ENCODE peak calls at places on chromosomes 1 and 21, in six cellular contexts. R is heart right ventricle, B is transverse colon, Y is brain microvascular endothelial cell, U is GM23338, K is uterus. P is an unnamed sample.
A peak's percentile ranks its signal among the peaks of the same experiment; 100 is the strongest.

GRCh38 chr1:29639741-29640427 is 403.6 kb downstream of the PTPRU start:
- DNase-seq in R (no peak), B (no peak), Y (peak; percentile 48), U (no peak), K (no peak), P (no peak)

GRCh38 chr1:237527761-237528160 is 363.0 kb downstream of the ZP4 start:
- DNase-seq in R (no peak), B (no peak), Y (no peak), U (no peak), K (no peak), P (no peak)

GRCh38 chr21:28229811-28230210 is 762.9 kb downstream of the LTN1 start:
- DNase-seq in R (no peak), B (no peak), Y (no peak), U (no peak), K (no peak), P (no peak)

GRCh38 chr1:160022330-160023310 is 9.2 kb downstream of the PIGM start:
- DNase-seq in R (no peak), B (no peak), Y (no peak), U (no peak), K (no peak), P (no peak)

GRCh38 chr1:119453021-119453420 is 38.1 kb downstream of the HSD3B2 start:
- DNase-seq in R (no peak), B (no peak), Y (peak; percentile 14), U (no peak), K (no peak), P (no peak)

GRCh38 chr1:65175171-65176070 is 27.4 kb downstream of the AK4 start:
- DNase-seq in R (peak; percentile 46), B (no peak), Y (peak; percentile 21), U (peak; percentile 52), K (no peak), P (peak; percentile 23)

GRCh38 chr1:88646852-88647645 is 37.0 kb upstream of the PKN2 start:
- DNase-seq in R (no peak), B (no peak), Y (no peak), U (no peak), K (no peak), P (no peak)

GRCh38 chr1:117657031-117657430 is 51.2 kb downstream of the TENT5C start:
- DNase-seq in R (no peak), B (no peak), Y (peak; percentile 80), U (no peak), K (no peak), P (no peak)

GRCh38 chr1:232172556-232172955 is 457.4 kb downstream of the SIPA1L2 start:
- DNase-seq in R (no peak), B (no peak), Y (no peak), U (no peak), K (no peak), P (no peak)

GRCh38 chr21:31886896-31887595 is 14.2 kb downstream of the HUNK start:
- DNase-seq in R (no peak), B (no peak), Y (no peak), U (no peak), K (no peak), P (no peak)

GRCh38 chr21:31880816-31881215 is 8.0 kb downstream of the HUNK start:
- DNase-seq in R (no peak), B (no peak), Y (no peak), U (no peak), K (no peak), P (no peak)

GRCh38 chr21:31888936-31889371 is 16.1 kb downstream of the HUNK start:
- DNase-seq in R (no peak), B (no peak), Y (no peak), U (peak; percentile 88), K (no peak), P (no peak)

GRCh38 chr21:31887596-31887920 is 14.7 kb downstream of the HUNK start:
- DNase-seq in R (peak; percentile 20), B (no peak), Y (no peak), U (no peak), K (no peak), P (no peak)

GRCh38 chr21:31885146-31885545 is 12.3 kb downstream of the HUNK start:
- DNase-seq in R (no peak), B (no peak), Y (no peak), U (no peak), K (no peak), P (no peak)
- H3K27ac ChIP-seq in R (no peak overlapping the region), B (no peak overlapping the region), Y (no peak overlapping the region), U (no peak overlapping the region), K (no peak overlapping the region), P (no peak overlapping the region)

GRCh38 chr1:55081905-55082296 is 42.6 kb downstream of the PCSK9 start:
- DNase-seq in R (no peak), B (no peak), Y (no peak), U (no peak), K (no peak), P (no peak)

GRCh38 chr1:55079651-55080050 is 40.3 kb downstream of the PCSK9 start:
- DNase-seq in R (no peak), B (no peak), Y (no peak), U (no peak), K (no peak), P (no peak)

GRCh38 chr1:55076356-55076755 is 37.0 kb downstream of the PCSK9 start:
- DNase-seq in R (no peak), B (no peak), Y (no peak), U (no peak), K (no peak), P (no peak)

GRCh38 chr1:55078470-55078869 is 39.1 kb downstream of the PCSK9 start:
- DNase-seq in R (no peak), B (no peak), Y (no peak), U (no peak), K (no peak), P (no peak)

DNA sequence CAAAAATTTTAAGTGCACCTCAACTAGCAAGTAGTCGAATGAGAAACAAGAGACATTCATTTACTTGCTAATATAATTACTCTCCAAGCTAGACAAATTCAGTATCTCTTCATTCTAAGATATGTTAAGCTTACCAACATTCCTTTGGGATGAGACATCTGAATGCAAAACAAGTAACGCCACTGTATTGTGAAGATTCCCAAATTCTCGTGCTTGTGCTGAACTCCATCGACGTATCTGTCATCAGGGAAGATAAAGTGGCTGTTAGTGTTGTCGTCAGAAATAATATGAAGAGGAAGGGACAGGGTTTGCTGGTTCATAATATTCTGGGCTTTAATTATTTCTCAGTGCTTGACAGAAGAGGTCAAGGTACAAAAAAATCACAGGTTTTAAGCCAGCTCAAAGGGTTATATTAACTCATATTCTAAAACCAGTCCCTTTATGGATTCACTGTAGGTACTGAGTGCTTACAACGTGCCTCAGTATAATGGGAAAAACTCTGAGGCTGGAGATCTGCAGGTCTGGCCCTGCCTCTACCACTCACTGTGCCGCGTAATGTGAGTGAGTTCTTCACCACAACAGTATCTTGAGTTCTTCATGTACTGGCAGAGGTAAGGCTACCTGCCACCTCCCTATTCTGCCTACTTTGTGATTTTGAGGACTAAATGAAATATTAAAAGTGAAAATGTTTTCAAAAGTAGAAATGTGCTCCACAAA is 42.0 kb downstream of the PCSK9 start:
- DNase-seq in R (no peak), B (no peak), Y (peak; percentile 80), U (peak; percentile 52), K (no peak), P (no peak)
- H3K27ac ChIP-seq in R (no peak overlapping the region), B (no peak overlapping the region), Y (peak overlapping the region; percentile 51), U (peak overlapping the region; percentile 18), K (peak overlapping the region; percentile 3), P (no peak overlapping the region)

GRCh38 chr1:207031632-207032258 is 811 bp downstream of the C1orf116 start:
- DNase-seq in R (no peak), B (peak; percentile 82), Y (no peak), U (no peak), K (no peak), P (no peak)
- H3K27ac ChIP-seq in R (no peak overlapping the region), B (peak overlapping the region; percentile 88), Y (no peak overlapping the region), U (peak overlapping the region; percentile 62), K (no peak overlapping the region), P (no peak overlapping the region)

GRCh38 chr1:3113741-3114056 is 44.7 kb downstream of the PRDM16 start:
- DNase-seq in R (no peak), B (no peak), Y (no peak), U (no peak), K (no peak), P (no peak)

GRCh38 chr1:3113047-3113740 is 44.2 kb downstream of the PRDM16 start:
- DNase-seq in R (no peak), B (no peak), Y (no peak), U (no peak), K (no peak), P (no peak)

GRCh38 chr1:3114131-3114744 is 45.2 kb downstream of the PRDM16 start:
- DNase-seq in R (no peak), B (no peak), Y (no peak), U (no peak), K (no peak), P (no peak)

GRCh38 chr1:3112526-3112925 is 43.5 kb downstream of the PRDM16 start:
- DNase-seq in R (no peak), B (no peak), Y (no peak), U (no peak), K (no peak), P (no peak)

GRCh38 chr1:3111616-3112021 is 42.6 kb downstream of the PRDM16 start:
- DNase-seq in R (no peak), B (no peak), Y (no peak), U (no peak), K (no peak), P (no peak)
- H3K27ac ChIP-seq in R (no peak overlapping the region), B (no peak overlapping the region), Y (no peak overlapping the region), U (no peak overlapping the region), K (no peak overlapping the region), P (no peak overlapping the region)

GRCh38 chr1:209759829-209760359 is 4.0 kb downstream of the TRAF3IP3 start:
- DNase-seq in R (no peak), B (no peak), Y (no peak), U (peak; percentile 1), K (no peak), P (no peak)
- H3K27ac ChIP-seq in R (no peak overlapping the region), B (no peak overlapping the region), Y (no peak overlapping the region), U (no peak overlapping the region), K (no peak overlapping the region), P (no peak overlapping the region)

P was measured in substantia nigra.